ENCODE peak calls at places on chromosomes 4 and X, in five cellular contexts. W is T-helper 2 cell, B is choroid plexus epithelial cell, R is mesothelial cell of epicardium, N is ACHN. G is an unnamed sample.

GRCh38 chr4:6324999-6325790 is 55.5 kb downstream of the WFS1 start:
- DNase-seq in R (no peak), B (peak), W (no peak), N (no peak), G (no peak)

GRCh38 chr4:16858275-16858752 is 40.1 kb downstream of the LDB2 start:
- DNase-seq in N (no peak), R (no peak), B (peak), W (no peak), G (no peak)

GRCh38 chr4:78634011-78634664 is 82.6 kb downstream of the ANXA3 start:
- DNase-seq in B (no peak), W (no peak), N (no peak), R (no peak), G (peak)

GRCh38 chr4:84753318-84753972 is 170.5 kb downstream of the CDS1 start:
- DNase-seq in R (no peak), W (no peak), B (no peak), N (no peak), G (no peak)

GRCh38 chr4:87848622-87849351 is 16.0 kb downstream of the MEPE start:
- DNase-seq in N (peak), R (no peak), W (no peak), B (peak), G (peak)

GRCh38 chrX:131801066-131801465 is 222.0 kb upstream of the STK26 start:
- DNase-seq in B (peak), N (no peak), W (no peak), R (no peak), G (no peak)

GRCh38 chrX:30910124-30910860 is 21.2 kb upstream of the TAB3 start:
- DNase-seq in R (no peak), W (no peak), N (no peak), B (peak), G (no peak)

GRCh38 chr4:151340751-151341385 is 15.5 kb upstream of the SH3D19 start:
- DNase-seq in W (no peak), R (no peak), N (no peak), B (peak), G (no peak)

GRCh38 chr4:105122334-105122733 is 24.3 kb upstream of the TET2 start:
- DNase-seq in N (peak), W (no peak), R (no peak), B (peak), G (no peak)

GRCh38 chr4:121256346-121256745 is 92.2 kb upstream of the TNIP3 start:
- DNase-seq in B (peak), N (peak), R (no peak), W (peak), G (no peak)

GRCh38 chr4:39469429-39470077 is 10.7 kb downstream of the LIAS start:
- DNase-seq in N (peak), R (no peak), W (no peak), B (peak), G (no peak)

GRCh38 chrX:150649096-150649870 is 43.9 kb upstream of the MTMR1 start:
- DNase-seq in R (no peak), N (no peak), B (peak), W (no peak), G (no peak)

GRCh38 chrX:39714471-39714870 is 383.3 kb downstream of the BCOR start:
- DNase-seq in R (no peak), W (no peak), B (no peak), N (no peak), G (no peak)

GRCh38 chr4:177380730-177381287 is 61.4 kb downstream of the AGA start:
- DNase-seq in N (no peak), W (no peak), R (no peak), B (no peak), G (no peak)

GRCh38 chr4:7333801-7334421 is 100.8 kb downstream of the PSAPL1 start:
- DNase-seq in R (no peak), W (no peak), N (no peak), B (peak), G (peak)

GRCh38 chr4:156977435-156978160 is 6.0 kb upstream of the PDGFC start:
- DNase-seq in R (no peak), W (no peak), B (peak), N (no peak), G (no peak)

GRCh38 chrX:103656623-103657022 is 27.8 kb downstream of the TCEAL1 start:
- DNase-seq in W (no peak), B (no peak), R (no peak), N (peak), G (no peak)

GRCh38 chrX:91414710-91415109 is 19.9 kb upstream of the PABPC5 start:
- DNase-seq in R (no peak), N (peak), W (no peak), B (no peak), G (no peak)

GRCh38 chr4:178240891-178241290 is 798.7 kb upstream of the AGA start:
- DNase-seq in N (no peak), W (no peak), R (no peak), B (no peak), G (no peak)

GRCh38 chr4:147056951-147057630 is 111.4 kb upstream of the TTC29 start:
- DNase-seq in W (no peak), R (no peak), N (peak), B (peak), G (no peak)

GRCh38 chr4:111027526-111027925 is 404.6 kb upstream of the PITX2 start:
- DNase-seq in B (peak), W (no peak), R (no peak), N (no peak), G (no peak)

GRCh38 chr4:173288296-173288695 is 45.9 kb downstream of the HMGB2 start:
- DNase-seq in W (peak), N (peak), B (peak), R (no peak), G (peak)

GRCh38 chr4:80071643-80072606 is 1.1 kb downstream of the ANTXR2 start:
- DNase-seq in R (no peak), B (no peak), W (peak), N (peak), G (peak)

GRCh38 chr4:566508-567295 is 9.4 kb downstream of the TMEM271 start:
- DNase-seq in N (no peak), B (no peak), R (no peak), W (no peak), G (no peak)

GRCh38 chrX:21176927-21177571 is 197.2 kb upstream of the CNKSR2 start:
- DNase-seq in N (no peak), B (no peak), R (no peak), W (no peak), G (no peak)

GRCh38 chr4:167897116-167897515 is 195.2 kb upstream of the ANXA10 start:
- DNase-seq in R (no peak), B (peak), W (no peak), N (no peak), G (no peak)

GRCh38 chrX:68931345-68931744 is 102.5 kb downstream of the EFNB1 start:
- DNase-seq in W (no peak), N (no peak), R (no peak), B (no peak), G (no peak)

GRCh38 chr4:185773419-185773818 is 38.6 kb downstream of the SORBS2 start:
- DNase-seq in R (no peak), W (no peak), B (no peak), N (no peak), G (no peak)

GRCh38 chr4:90317785-90318184 is 190.6 kb downstream of the CCSER1 start:
- DNase-seq in R (no peak), B (peak), W (no peak), N (no peak), G (no peak)

GRCh38 chrX:15336023-15336413 is 695 bp upstream of the PIGA start:
- DNase-seq in N (peak), B (peak), R (no peak), W (no peak), G (no peak)

GRCh38 chr4:41106081-41106480 is 108.3 kb downstream of the APBB2 start:
- DNase-seq in N (no peak), W (no peak), R (no peak), B (no peak), G (no peak)

GRCh38 chr4:108081251-108081650 is 87.5 kb downstream of the LEF1 start:
- DNase-seq in B (no peak), N (no peak), R (no peak), W (no peak), G (no peak)

GRCh38 chrX:153909024-153909979 is 4.8 kb downstream of the AVPR2 start:
- DNase-seq in W (no peak), N (no peak), R (peak), B (no peak), G (no peak)

GRCh38 chrX:107823456-107823855 is 2.2 kb upstream of the MID2 start:
- DNase-seq in N (no peak), W (no peak), R (no peak), B (peak), G (no peak)

GRCh38 chr4:150581611-150582010 is 340 bp upstream of the MAB21L2 start:
- DNase-seq in R (no peak), W (no peak), B (peak), N (no peak), G (no peak)